ENCODE peak calls at places on chromosomes 16 and 17, in four cellular contexts. J, A, Z and M are unnamed samples.

GRCh38 chr16:13866073-13866472 is 53.9 kb upstream of the ERCC4 start:
- DNase-seq in J (peak; percentile 64), A (peak; percentile 47), Z (peak; percentile 83), M (peak; percentile 48)

GRCh38 chr17:40596261-40596919 is 31.1 kb upstream of the CCR7 start:
- DNase-seq in J (no peak), A (no peak), Z (no peak), M (no peak)

GRCh38 chr16:90019543-90020259 is 445 bp upstream of the DBNDD1 start:
- DNase-seq in J (peak; percentile 93), A (no peak), Z (peak; percentile 70), M (peak; percentile 87)

GRCh38 chr17:42744283-42744805 is 496 bp downstream of the EZH1 start:
- DNase-seq in J (peak; percentile 74), A (peak; percentile 78), Z (no peak), M (peak; percentile 76)

GRCh38 chr17:20922128-20922670 is 120.6 kb downstream of the USP22 start:
- DNase-seq in J (no peak), A (peak; percentile 53), Z (no peak), M (no peak)

GRCh38 chr17:44038604-44039007 is 23.8 kb upstream of the TMEM101 start:
- DNase-seq in J (no peak), A (no peak), Z (no peak), M (no peak)

GRCh38 chr16:72876221-72876620 is 171.7 kb downstream of the ZFHX3 start:
- DNase-seq in J (peak; percentile 44), A (peak; percentile 54), Z (no peak), M (peak; percentile 30)

GRCh38 chr16:84593825-84594724 is 23.8 kb downstream of the COTL1 start:
- DNase-seq in J (peak; percentile 85), A (no peak), Z (peak; percentile 39), M (peak; percentile 84)

GRCh38 chr17:11506635-11507034 is 91.6 kb upstream of the DNAH9 start:
- DNase-seq in J (no peak), A (no peak), Z (peak; percentile 75), M (no peak)

GRCh38 chr16:13909872-13910303 is 10.1 kb upstream of the ERCC4 start:
- DNase-seq in J (no peak), A (no peak), Z (no peak), M (no peak)

GRCh38 chr17:60356947-60357346 is 35.0 kb downstream of the USP32 start:
- DNase-seq in J (no peak), A (peak; percentile 34), Z (no peak), M (no peak)

GRCh38 chr17:17351901-17352781 is 49.0 kb downstream of the NT5M start:
- DNase-seq in J (no peak), A (no peak), Z (peak; percentile 46), M (peak; percentile 8)

DNA sequence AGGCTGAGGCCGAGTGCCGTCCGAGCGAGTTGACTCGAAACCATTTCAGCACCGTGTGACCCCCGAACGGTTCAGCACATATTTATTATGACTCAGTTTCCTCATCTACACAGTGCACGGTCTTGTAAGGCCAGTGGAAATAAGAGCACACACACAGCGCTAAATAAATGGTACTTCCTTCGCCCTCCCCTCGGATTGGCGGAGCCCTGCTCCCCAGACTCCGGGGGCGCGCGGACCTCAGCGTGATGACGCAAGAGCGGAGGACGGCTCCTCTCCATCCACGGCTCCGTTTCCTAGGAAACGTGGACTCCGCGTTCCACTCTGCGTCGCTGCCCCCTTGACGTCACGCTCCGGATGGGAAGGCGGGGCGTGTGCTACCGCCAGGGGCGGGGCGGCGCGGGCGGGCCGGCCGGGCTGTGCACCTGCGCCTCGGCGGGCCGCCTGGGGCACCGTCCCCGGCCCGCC is at the start of gene PARD6A:
- DNase-seq in J (peak; percentile 100), A (peak; percentile 95), Z (peak; percentile 97), M (peak; percentile 100)
- TF ChIP-seq CTCF in J (no peak), A (no peak), Z (no peak), M (no peak)

DNA sequence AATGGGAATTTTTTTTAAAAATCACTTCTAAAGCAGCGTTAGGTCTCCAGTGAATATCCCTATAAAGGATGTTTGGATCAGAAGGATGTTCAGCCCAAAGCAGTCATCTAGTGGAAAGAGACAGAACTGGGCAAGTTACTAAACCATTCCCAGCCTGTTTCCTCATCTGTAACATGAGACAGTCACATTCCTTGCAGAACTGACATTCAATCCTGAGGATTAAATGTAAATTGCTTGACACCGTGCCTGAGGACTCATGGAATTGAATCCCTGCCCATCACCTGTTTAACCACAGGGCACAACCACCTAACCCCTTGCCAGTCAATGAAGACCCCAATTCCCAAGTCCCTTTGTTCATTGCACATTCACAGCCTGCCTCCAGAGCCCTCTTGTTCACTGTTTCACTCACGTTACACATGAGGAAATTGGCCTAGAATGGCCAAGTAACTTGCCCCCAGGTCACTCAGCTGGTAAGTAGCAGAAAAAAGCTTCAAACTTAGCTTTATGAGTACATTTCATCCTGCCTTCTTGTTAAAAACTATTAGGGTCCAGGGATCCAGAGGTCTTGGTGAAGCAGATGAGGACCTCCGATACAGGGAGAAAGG is 1.4 kb downstream of the CMTM2 start:
- DNase-seq in J (no peak), A (no peak), Z (no peak), M (no peak)
- TF ChIP-seq CTCF in J (no peak), A (no peak), Z (no peak), M (no peak)

DNA sequence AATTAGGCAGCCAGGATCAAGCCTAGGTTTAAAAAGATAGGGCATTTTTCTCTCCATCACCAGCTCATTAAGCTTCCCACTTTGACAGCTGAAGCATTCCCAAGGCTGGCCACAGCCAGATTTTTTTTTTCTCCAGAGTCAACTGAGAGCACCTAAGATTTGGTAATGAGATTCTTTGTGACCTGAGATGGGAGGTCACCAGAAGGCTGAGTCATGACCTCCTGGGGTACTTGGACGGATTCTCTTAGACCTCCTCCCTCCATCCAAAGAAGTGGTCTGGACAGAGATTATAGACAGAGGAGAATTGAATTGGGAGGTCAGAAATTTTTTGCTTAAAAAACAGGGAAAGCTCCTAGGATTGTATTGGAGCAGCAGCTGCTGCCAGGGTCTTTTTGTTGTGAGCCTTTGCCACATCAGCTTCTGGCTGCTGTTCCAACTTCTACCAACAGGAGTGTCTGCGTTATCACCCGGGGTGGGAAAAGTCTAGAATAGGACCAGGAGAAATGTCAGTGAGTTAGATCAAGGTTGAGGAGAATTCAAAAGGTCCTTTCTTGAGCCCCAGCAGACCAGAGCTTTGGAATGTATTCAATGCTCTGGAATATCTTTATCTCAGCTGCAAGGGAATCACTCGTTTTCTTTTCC is 221.2 kb upstream of the N4BP1 start:
- DNase-seq in J (no peak), A (no peak), Z (peak; percentile 63), M (no peak)
- TF ChIP-seq CTCF in J (no peak), A (no peak), Z (peak; percentile 67), M (no peak)

DNA sequence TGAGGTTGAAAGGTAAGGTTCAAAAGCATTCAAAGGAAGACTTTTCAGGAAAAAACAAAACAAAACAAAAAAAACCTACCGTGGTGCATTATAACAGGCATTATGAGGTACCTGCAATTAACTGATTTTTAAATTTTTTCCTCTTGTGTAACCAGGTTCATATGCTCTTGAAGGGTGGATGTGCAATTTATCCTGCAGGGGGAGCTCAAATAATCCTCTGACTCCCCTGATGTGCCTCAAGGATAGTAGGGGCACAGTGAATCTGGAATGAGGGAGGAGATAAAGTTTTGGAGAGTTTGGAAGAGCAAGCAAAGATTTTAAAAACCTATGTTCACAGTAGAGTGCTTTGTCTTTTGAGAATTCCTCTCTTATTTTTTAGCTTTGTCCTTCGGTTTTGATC is 1349.4 kb downstream of the CDH8 start:
- DNase-seq in J (no peak), A (no peak), Z (no peak), M (no peak)
- TF ChIP-seq CTCF in J (no peak), A (no peak), Z (peak; percentile 71), M (no peak)